ENCODE peak calls at places on chromosomes 7 and 10, in seven cellular contexts. One of them, this sample, is unnamed.
A peak's percentile ranks its signal among the peaks of the same experiment; 100 is the strongest.

GRCh38 chr10:73759512-73760115 is 15.4 kb downstream of the SEC24C start:
- DNase-seq in ovary: no peak
- DNase-seq in lung: peak; percentile 77
- DNase-seq in choroid plexus epithelial cell: no peak
- DNase-seq in kidney: peak; percentile 76
- DNase-seq in astrocyte: no peak
- DNase-seq in type B pancreatic cell: no peak
- DNase-seq in this sample: no peak

GRCh38 chr10:119665901-119666708 is 14.9 kb downstream of the BAG3 start:
- DNase-seq in kidney: no peak
- DNase-seq in type B pancreatic cell: no peak
- DNase-seq in astrocyte: no peak
- DNase-seq in choroid plexus epithelial cell: peak; percentile 83
- DNase-seq in ovary: no peak
- DNase-seq in lung: no peak
- DNase-seq in this sample: no peak

GRCh38 chr7:23467731-23468720 is 2.3 kb downstream of the IGF2BP3 start:
- DNase-seq in type B pancreatic cell: no peak
- DNase-seq in kidney: no peak
- DNase-seq in astrocyte: peak; percentile 65
- DNase-seq in ovary: no peak
- DNase-seq in choroid plexus epithelial cell: peak; percentile 79
- DNase-seq in lung: no peak
- DNase-seq in this sample: peak; percentile 31

GRCh38 chr10:97547889-97548485 is 24.6 kb upstream of the ANKRD2 start:
- DNase-seq in astrocyte: peak; percentile 45
- DNase-seq in lung: no peak
- DNase-seq in type B pancreatic cell: no peak
- DNase-seq in choroid plexus epithelial cell: no peak
- DNase-seq in kidney: no peak
- DNase-seq in ovary: no peak
- DNase-seq in this sample: no peak

GRCh38 chr7:142110638-142111037 is 880 bp upstream of the MGAM2 start:
- DNase-seq in lung: no peak
- DNase-seq in kidney: no peak
- DNase-seq in type B pancreatic cell: no peak
- DNase-seq in astrocyte: no peak
- DNase-seq in ovary: no peak
- DNase-seq in choroid plexus epithelial cell: no peak
- DNase-seq in this sample: no peak

GRCh38 chr10:75165684-75166622 is 44.6 kb upstream of the VDAC2 start:
- DNase-seq in kidney: no peak
- DNase-seq in type B pancreatic cell: no peak
- DNase-seq in choroid plexus epithelial cell: peak; percentile 50
- DNase-seq in ovary: no peak
- DNase-seq in astrocyte: peak; percentile 71
- DNase-seq in lung: no peak
- DNase-seq in this sample: no peak

GRCh38 chr7:68185641-68186040 is 1189.0 kb downstream of the TYW1 start:
- DNase-seq in astrocyte: no peak
- DNase-seq in ovary: no peak
- DNase-seq in kidney: no peak
- DNase-seq in choroid plexus epithelial cell: no peak
- DNase-seq in type B pancreatic cell: no peak
- DNase-seq in lung: no peak
- DNase-seq in this sample: no peak

GRCh38 chr10:121627810-121628209 is 29.6 kb upstream of the FGFR2 start:
- DNase-seq in choroid plexus epithelial cell: no peak
- DNase-seq in type B pancreatic cell: no peak
- DNase-seq in astrocyte: peak; percentile 18
- DNase-seq in kidney: no peak
- DNase-seq in ovary: no peak
- DNase-seq in lung: no peak
- DNase-seq in this sample: no peak

GRCh38 chr7:5231811-5232484 is 41.9 kb downstream of the WIPI2 start:
- DNase-seq in kidney: peak; percentile 60
- DNase-seq in choroid plexus epithelial cell: no peak
- DNase-seq in type B pancreatic cell: no peak
- DNase-seq in ovary: no peak
- DNase-seq in lung: no peak
- DNase-seq in astrocyte: no peak
- DNase-seq in this sample: peak; percentile 60

GRCh38 chr10:128996092-128996491 is 470.9 kb upstream of the MGMT start:
- DNase-seq in kidney: no peak
- DNase-seq in astrocyte: no peak
- DNase-seq in choroid plexus epithelial cell: no peak
- DNase-seq in lung: no peak
- DNase-seq in type B pancreatic cell: no peak
- DNase-seq in ovary: no peak
- DNase-seq in this sample: no peak

GRCh38 chr7:133139350-133139749 is 57.5 kb upstream of the CHCHD3 start:
- DNase-seq in choroid plexus epithelial cell: peak; percentile 78
- DNase-seq in ovary: no peak
- DNase-seq in astrocyte: peak; percentile 35
- DNase-seq in type B pancreatic cell: no peak
- DNase-seq in lung: no peak
- DNase-seq in kidney: no peak
- DNase-seq in this sample: no peak

GRCh38 chr10:59557052-59557451 is 152.6 kb downstream of the SLC16A9 start:
- DNase-seq in kidney: no peak
- DNase-seq in choroid plexus epithelial cell: peak; percentile 3
- DNase-seq in type B pancreatic cell: no peak
- DNase-seq in lung: no peak
- DNase-seq in astrocyte: no peak
- DNase-seq in ovary: no peak
- DNase-seq in this sample: no peak

GRCh38 chr7:73595358-73595757 is 17.0 kb upstream of the TBL2 start:
- DNase-seq in kidney: no peak
- DNase-seq in type B pancreatic cell: no peak
- DNase-seq in ovary: no peak
- DNase-seq in choroid plexus epithelial cell: no peak
- DNase-seq in astrocyte: no peak
- DNase-seq in lung: no peak
- DNase-seq in this sample: no peak
- TF ChIP-seq CTCF in kidney: no peak
- TF ChIP-seq CTCF in type B pancreatic cell: no peak
- TF ChIP-seq CTCF in ovary: no peak
- TF ChIP-seq CTCF in choroid plexus epithelial cell: no peak
- TF ChIP-seq CTCF in astrocyte: no peak
- TF ChIP-seq CTCF in lung: no peak
- TF ChIP-seq CTCF in this sample: no peak

GRCh38 chr10:43361532-43362190 is 9.8 kb upstream of the FXYD4 start:
- DNase-seq in choroid plexus epithelial cell: no peak
- DNase-seq in astrocyte: no peak
- DNase-seq in ovary: no peak
- DNase-seq in type B pancreatic cell: no peak
- DNase-seq in lung: no peak
- DNase-seq in kidney: no peak
- DNase-seq in this sample: no peak

GRCh38 chr10:43360086-43360485 is 11.3 kb upstream of the FXYD4 start:
- DNase-seq in type B pancreatic cell: no peak
- DNase-seq in ovary: no peak
- DNase-seq in kidney: no peak
- DNase-seq in astrocyte: no peak
- DNase-seq in lung: no peak
- DNase-seq in choroid plexus epithelial cell: no peak
- DNase-seq in this sample: no peak

GRCh38 chr10:43362191-43362839 is 9.1 kb upstream of the FXYD4 start:
- DNase-seq in lung: peak; percentile 98
- DNase-seq in kidney: peak; percentile 99
- DNase-seq in choroid plexus epithelial cell: peak; percentile 98
- DNase-seq in type B pancreatic cell: peak; percentile 94
- DNase-seq in ovary: peak; percentile 94
- DNase-seq in astrocyte: peak; percentile 88
- DNase-seq in this sample: peak; percentile 86
- TF ChIP-seq CTCF in lung: no peak
- TF ChIP-seq CTCF in kidney: peak; percentile 39
- TF ChIP-seq CTCF in choroid plexus epithelial cell: peak; percentile 65
- TF ChIP-seq CTCF in type B pancreatic cell: peak; percentile 24
- TF ChIP-seq CTCF in ovary: peak; percentile 12
- TF ChIP-seq CTCF in astrocyte: peak; percentile 6
- TF ChIP-seq CTCF in this sample: no peak

GRCh38 chr7:127792528-127793342 is 140.7 kb downstream of the SND1 start:
- DNase-seq in choroid plexus epithelial cell: no peak
- DNase-seq in astrocyte: no peak
- DNase-seq in ovary: no peak
- DNase-seq in kidney: no peak
- DNase-seq in type B pancreatic cell: no peak
- DNase-seq in lung: no peak
- DNase-seq in this sample: no peak
- TF ChIP-seq CTCF in choroid plexus epithelial cell: peak; percentile 68
- TF ChIP-seq CTCF in astrocyte: peak; percentile 10
- TF ChIP-seq CTCF in ovary: no peak
- TF ChIP-seq CTCF in kidney: peak; percentile 34
- TF ChIP-seq CTCF in type B pancreatic cell: peak; percentile 65
- TF ChIP-seq CTCF in lung: no peak
- TF ChIP-seq CTCF in this sample: peak; percentile 56

DNA sequence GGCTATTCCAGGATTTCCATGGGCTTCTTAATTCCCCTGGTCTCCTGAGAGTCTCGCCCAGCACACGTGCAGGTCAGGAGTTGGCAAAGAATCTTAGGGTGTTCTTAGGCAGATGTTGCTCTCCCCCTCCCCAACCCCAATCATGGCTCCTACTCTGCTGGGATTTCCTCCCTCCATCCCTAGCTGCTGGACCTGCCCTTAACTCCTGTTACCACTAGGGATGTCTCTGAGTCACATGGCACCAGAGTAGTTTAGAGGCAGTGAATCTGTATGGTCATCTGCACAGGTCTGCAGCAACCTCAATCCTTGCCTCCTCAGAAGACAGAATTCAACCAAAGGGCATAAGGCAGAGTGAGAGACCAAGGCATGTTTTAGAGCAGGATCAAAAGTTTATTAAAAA is 51.8 kb upstream of the CHST3 start:
- DNase-seq in type B pancreatic cell: no peak
- DNase-seq in astrocyte: no peak
- DNase-seq in ovary: no peak
- DNase-seq in choroid plexus epithelial cell: peak; percentile 23
- DNase-seq in kidney: no peak
- DNase-seq in lung: no peak
- DNase-seq in this sample: no peak
- TF ChIP-seq CTCF in type B pancreatic cell: no peak
- TF ChIP-seq CTCF in astrocyte: peak; percentile 15
- TF ChIP-seq CTCF in ovary: no peak
- TF ChIP-seq CTCF in choroid plexus epithelial cell: peak; percentile 19
- TF ChIP-seq CTCF in kidney: no peak
- TF ChIP-seq CTCF in lung: no peak
- TF ChIP-seq CTCF in this sample: no peak

DNA sequence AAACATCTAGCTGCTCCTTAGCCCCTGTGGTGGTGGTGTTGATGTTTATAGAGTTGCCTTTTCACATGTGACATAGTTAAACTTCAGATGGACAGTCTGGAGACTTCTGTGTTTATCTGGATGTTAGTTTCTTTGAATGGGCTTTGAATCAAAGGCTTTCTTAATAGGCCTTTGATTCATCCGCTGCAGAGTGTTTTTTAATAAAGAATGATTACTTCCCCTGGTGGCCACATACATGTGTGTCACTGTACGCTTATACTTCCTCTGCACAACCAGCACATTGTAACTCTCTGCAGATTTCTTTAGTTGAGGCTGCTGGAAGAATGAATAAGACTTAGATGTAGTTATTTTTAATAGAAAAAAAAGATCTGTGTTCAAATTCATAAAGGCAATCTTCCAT is 221.1 kb downstream of the DYNC1I1 start:
- DNase-seq in choroid plexus epithelial cell: no peak
- DNase-seq in type B pancreatic cell: no peak
- DNase-seq in ovary: no peak
- DNase-seq in kidney: no peak
- DNase-seq in lung: no peak
- DNase-seq in astrocyte: no peak
- DNase-seq in this sample: no peak
- TF ChIP-seq CTCF in choroid plexus epithelial cell: no peak
- TF ChIP-seq CTCF in type B pancreatic cell: peak; percentile 62
- TF ChIP-seq CTCF in ovary: no peak
- TF ChIP-seq CTCF in kidney: no peak
- TF ChIP-seq CTCF in lung: no peak
- TF ChIP-seq CTCF in astrocyte: no peak
- TF ChIP-seq CTCF in this sample: no peak

DNA sequence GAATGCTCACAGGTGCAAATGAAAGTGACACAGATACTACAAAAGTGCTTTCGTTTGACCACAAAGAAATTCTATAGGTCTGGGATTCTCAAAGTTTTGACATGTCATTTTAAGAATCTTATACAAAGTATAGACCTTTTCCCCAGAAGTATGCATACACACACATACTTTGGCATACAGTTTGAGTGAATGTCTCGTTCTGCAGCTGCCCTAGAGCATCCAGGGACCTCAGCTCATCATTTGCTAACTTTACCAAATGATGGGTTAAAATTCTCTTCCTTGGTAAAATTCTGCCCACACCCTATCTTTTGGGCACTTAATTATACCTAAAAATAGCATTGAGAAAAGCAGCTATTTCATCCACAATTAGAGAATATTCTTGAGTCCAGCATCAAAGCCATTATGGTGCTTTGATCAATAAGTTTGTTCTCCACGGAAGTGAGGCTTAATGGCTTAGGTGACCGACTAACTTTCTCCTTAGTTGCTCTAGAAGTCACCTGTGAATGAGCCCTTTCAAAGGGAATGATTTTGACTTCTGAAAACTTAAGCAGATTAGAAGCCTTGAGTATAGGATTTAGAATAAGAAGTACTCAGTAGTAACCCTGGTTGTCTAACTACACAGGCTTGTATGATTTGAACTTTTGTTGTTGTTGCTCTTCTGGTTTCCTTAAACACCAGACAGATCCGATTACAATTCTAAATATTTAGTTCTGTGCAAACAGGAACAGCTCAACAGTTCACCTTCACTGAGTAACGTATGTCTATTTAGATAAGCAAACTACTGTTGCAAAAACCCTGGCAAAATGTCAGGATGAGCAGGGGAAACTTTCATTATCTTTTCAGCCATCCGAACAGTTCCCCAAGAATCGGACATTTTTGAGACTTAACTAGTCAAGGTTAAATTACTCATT is 70.6 kb downstream of the CNNM2 start:
- DNase-seq in lung: no peak
- DNase-seq in type B pancreatic cell: no peak
- DNase-seq in kidney: no peak
- DNase-seq in choroid plexus epithelial cell: peak; percentile 71
- DNase-seq in astrocyte: peak; percentile 22
- DNase-seq in ovary: no peak
- DNase-seq in this sample: no peak
- TF ChIP-seq CTCF in lung: no peak
- TF ChIP-seq CTCF in type B pancreatic cell: no peak
- TF ChIP-seq CTCF in kidney: no peak
- TF ChIP-seq CTCF in choroid plexus epithelial cell: no peak
- TF ChIP-seq CTCF in astrocyte: no peak
- TF ChIP-seq CTCF in ovary: no peak
- TF ChIP-seq CTCF in this sample: no peak

DNA sequence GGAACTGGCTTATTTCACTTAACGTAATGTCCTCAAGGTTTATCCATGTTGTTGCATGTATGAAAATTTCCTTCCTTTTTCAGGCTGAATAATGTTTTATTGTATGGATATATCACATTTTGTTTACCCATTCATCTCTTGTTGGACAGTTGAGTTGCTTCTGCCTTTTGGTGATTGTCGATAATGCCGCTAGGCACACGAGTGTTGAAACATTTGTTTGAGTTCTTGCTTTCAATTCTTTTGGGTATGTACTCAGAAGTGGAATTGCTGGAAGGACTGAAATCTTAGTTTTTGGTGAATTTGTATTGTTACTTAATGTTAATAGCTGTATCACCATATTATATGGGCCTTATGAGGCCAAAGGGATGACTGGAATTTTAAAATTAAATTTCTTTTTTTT is 23.6 kb downstream of the CCNY start:
- DNase-seq in ovary: no peak
- DNase-seq in astrocyte: no peak
- DNase-seq in lung: no peak
- DNase-seq in type B pancreatic cell: no peak
- DNase-seq in kidney: no peak
- DNase-seq in choroid plexus epithelial cell: no peak
- DNase-seq in this sample: no peak
- TF ChIP-seq CTCF in ovary: no peak
- TF ChIP-seq CTCF in astrocyte: no peak
- TF ChIP-seq CTCF in lung: no peak
- TF ChIP-seq CTCF in type B pancreatic cell: no peak
- TF ChIP-seq CTCF in kidney: no peak
- TF ChIP-seq CTCF in choroid plexus epithelial cell: no peak
- TF ChIP-seq CTCF in this sample: no peak

This sample was measured in activated B cell treated with CpG ODN at 0.5 μM for 24 hours.